ENCODE peak calls at places on chromosomes 11 and 22, in seven cellular contexts. One of them, this sample, is unnamed.

GRCh38 chr11:57092028-57092698 is 89.6 kb upstream of the LRRC55 start:
- DNase-seq in transverse colon: no peak
- DNase-seq in heart right ventricle: no peak
- DNase-seq in cardiac muscle cell: no peak
- DNase-seq in MM.1S: no peak
- DNase-seq in osteoblast: no peak
- DNase-seq in A549: no peak
- DNase-seq in this sample: no peak

GRCh38 chr11:1994121-1994520 is 3.5 kb downstream of the H19 start:
- DNase-seq in transverse colon: no peak
- DNase-seq in MM.1S: no peak
- DNase-seq in osteoblast: no peak
- DNase-seq in heart right ventricle: peak
- DNase-seq in cardiac muscle cell: no peak
- DNase-seq in A549: no peak
- DNase-seq in this sample: no peak

GRCh38 chr11:113242767-113243397 is 71.5 kb upstream of the TTC12 start:
- DNase-seq in osteoblast: no peak
- DNase-seq in cardiac muscle cell: no peak
- DNase-seq in MM.1S: no peak
- DNase-seq in A549: no peak
- DNase-seq in transverse colon: no peak
- DNase-seq in heart right ventricle: no peak
- DNase-seq in this sample: no peak

GRCh38 chr11:114354076-114354475 is 46.2 kb downstream of the C11orf71 start:
- DNase-seq in cardiac muscle cell: no peak
- DNase-seq in A549: peak
- DNase-seq in transverse colon: no peak
- DNase-seq in osteoblast: peak
- DNase-seq in heart right ventricle: no peak
- DNase-seq in MM.1S: no peak
- DNase-seq in this sample: no peak

GRCh38 chr11:77109236-77110019 is 6.8 kb downstream of the OMP start:
- DNase-seq in A549: no peak
- DNase-seq in osteoblast: peak
- DNase-seq in cardiac muscle cell: no peak
- DNase-seq in MM.1S: no peak
- DNase-seq in heart right ventricle: no peak
- DNase-seq in transverse colon: no peak
- DNase-seq in this sample: no peak

GRCh38 chr11:601573-602245 is 14.0 kb downstream of the IRF7 start:
- DNase-seq in transverse colon: no peak
- DNase-seq in heart right ventricle: no peak
- DNase-seq in MM.1S: no peak
- DNase-seq in osteoblast: no peak
- DNase-seq in A549: no peak
- DNase-seq in cardiac muscle cell: no peak
- DNase-seq in this sample: no peak

GRCh38 chr22:38212442-38212841 is 10.6 kb downstream of the MAFF start:
- DNase-seq in cardiac muscle cell: no peak
- DNase-seq in transverse colon: no peak
- DNase-seq in MM.1S: no peak
- DNase-seq in heart right ventricle: no peak
- DNase-seq in A549: no peak
- DNase-seq in osteoblast: peak
- DNase-seq in this sample: no peak

GRCh38 chr11:134157451-134157850 is 66.3 kb downstream of the NCAPD3 start:
- DNase-seq in osteoblast: no peak
- DNase-seq in heart right ventricle: no peak
- DNase-seq in A549: no peak
- DNase-seq in MM.1S: no peak
- DNase-seq in transverse colon: no peak
- DNase-seq in cardiac muscle cell: no peak
- DNase-seq in this sample: no peak

GRCh38 chr11:126585388-126586302 is 230.2 kb downstream of the ST3GAL4 start:
- DNase-seq in heart right ventricle: peak
- DNase-seq in osteoblast: peak
- DNase-seq in transverse colon: peak
- DNase-seq in A549: peak
- DNase-seq in MM.1S: no peak
- DNase-seq in cardiac muscle cell: no peak
- DNase-seq in this sample: peak

GRCh38 chr11:112922606-112923005 is 38.6 kb upstream of the NCAM1 start:
- DNase-seq in transverse colon: no peak
- DNase-seq in cardiac muscle cell: no peak
- DNase-seq in A549: no peak
- DNase-seq in MM.1S: no peak
- DNase-seq in heart right ventricle: no peak
- DNase-seq in osteoblast: no peak
- DNase-seq in this sample: no peak

GRCh38 chr11:3950996-3951662 is 95.7 kb downstream of the STIM1 start:
- DNase-seq in osteoblast: peak
- DNase-seq in MM.1S: peak
- DNase-seq in cardiac muscle cell: peak
- DNase-seq in heart right ventricle: no peak
- DNase-seq in transverse colon: no peak
- DNase-seq in A549: peak
- DNase-seq in this sample: no peak

GRCh38 chr22:33013531-33014162 is 44.5 kb downstream of the SYN3 start:
- DNase-seq in cardiac muscle cell: no peak
- DNase-seq in A549: no peak
- DNase-seq in MM.1S: no peak
- DNase-seq in heart right ventricle: no peak
- DNase-seq in osteoblast: no peak
- DNase-seq in transverse colon: no peak
- DNase-seq in this sample: no peak

GRCh38 chr11:93908689-93909088 is 58.3 kb upstream of the VSTM5 start:
- DNase-seq in cardiac muscle cell: no peak
- DNase-seq in MM.1S: no peak
- DNase-seq in A549: peak
- DNase-seq in transverse colon: no peak
- DNase-seq in osteoblast: peak
- DNase-seq in heart right ventricle: no peak
- DNase-seq in this sample: no peak

GRCh38 chr11:118609380-118610219 is 2.2 kb downstream of the PHLDB1 start:
- DNase-seq in heart right ventricle: peak
- DNase-seq in MM.1S: no peak
- DNase-seq in cardiac muscle cell: no peak
- DNase-seq in transverse colon: no peak
- DNase-seq in osteoblast: no peak
- DNase-seq in A549: no peak
- DNase-seq in this sample: no peak

GRCh38 chr11:47355283-47356128 is 3.0 kb upstream of the MYBPC3 start:
- DNase-seq in osteoblast: peak
- DNase-seq in heart right ventricle: peak
- DNase-seq in cardiac muscle cell: peak
- DNase-seq in MM.1S: no peak
- DNase-seq in A549: peak
- DNase-seq in transverse colon: peak
- DNase-seq in this sample: peak

GRCh38 chr22:41197046-41197807 is 7.9 kb upstream of the L3MBTL2 start:
- DNase-seq in heart right ventricle: peak
- DNase-seq in A549: peak
- DNase-seq in transverse colon: peak
- DNase-seq in MM.1S: peak
- DNase-seq in cardiac muscle cell: peak
- DNase-seq in osteoblast: peak
- DNase-seq in this sample: peak
- TF ChIP-seq CTCF in heart right ventricle: no peak
- TF ChIP-seq CTCF in A549: peak
- TF ChIP-seq CTCF in transverse colon: no peak
- TF ChIP-seq CTCF in MM.1S: peak
- TF ChIP-seq CTCF in cardiac muscle cell: peak
- TF ChIP-seq CTCF in osteoblast: no peak
- TF ChIP-seq CTCF in this sample: peak

DNA sequence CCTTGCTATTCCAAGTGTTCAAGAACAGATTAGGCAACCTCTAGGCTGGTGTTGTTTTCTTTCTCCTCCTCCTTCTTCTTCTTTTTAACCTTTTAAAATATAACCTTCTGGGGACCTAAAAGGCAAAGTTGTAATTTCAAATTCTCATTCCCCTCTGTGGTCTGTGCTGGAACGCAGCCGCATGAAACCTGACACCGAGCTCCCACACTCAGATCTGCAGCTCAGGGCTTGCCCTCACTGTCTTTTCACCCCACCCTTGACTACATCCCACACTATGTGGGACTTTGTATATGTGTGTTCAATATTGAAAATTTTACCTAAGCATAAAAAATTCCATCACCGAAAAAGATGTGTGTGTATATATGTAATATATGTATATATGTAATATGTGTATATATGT is 62.0 kb upstream of the ARHGAP42 start:
- DNase-seq in cardiac muscle cell: peak
- DNase-seq in transverse colon: no peak
- DNase-seq in A549: no peak
- DNase-seq in heart right ventricle: no peak
- DNase-seq in MM.1S: no peak
- DNase-seq in osteoblast: no peak
- DNase-seq in this sample: no peak
- H3K27ac ChIP-seq in cardiac muscle cell: no peak
- H3K27ac ChIP-seq in transverse colon: no peak
- H3K27ac ChIP-seq in A549: no peak
- H3K27ac ChIP-seq in heart right ventricle: no peak
- H3K27ac ChIP-seq in MM.1S: no peak
- H3K27ac ChIP-seq in osteoblast: no peak
- H3K27ac ChIP-seq in this sample: no peak

DNA sequence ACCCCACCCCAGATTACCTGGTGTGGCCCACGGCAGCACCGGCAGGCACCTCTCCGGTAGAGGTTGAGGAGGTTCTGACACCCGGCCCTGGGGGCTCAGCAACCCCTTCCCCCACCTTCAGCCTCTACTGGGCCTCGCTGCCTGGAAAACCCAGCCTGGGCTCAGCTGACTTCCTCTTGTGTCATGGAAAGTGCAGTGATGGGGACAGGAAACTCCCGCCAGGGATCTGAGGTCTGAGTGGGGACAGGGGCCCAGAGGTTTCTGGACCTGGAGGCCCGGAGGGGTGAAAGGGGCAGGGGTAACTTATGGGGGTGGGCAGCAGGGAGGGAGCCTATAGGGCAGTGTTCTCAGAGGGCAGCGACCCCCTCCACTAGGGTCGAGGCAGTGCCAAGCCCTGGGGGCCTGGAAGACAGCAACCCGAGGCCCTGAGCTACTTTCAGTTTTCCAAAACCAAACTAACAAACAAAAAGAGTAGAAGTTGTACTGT is 10.0 kb upstream of the CD5 start:
- DNase-seq in cardiac muscle cell: no peak
- DNase-seq in osteoblast: peak
- DNase-seq in A549: no peak
- DNase-seq in transverse colon: peak
- DNase-seq in MM.1S: no peak
- DNase-seq in heart right ventricle: no peak
- DNase-seq in this sample: no peak
- H3K4me3 ChIP-seq in cardiac muscle cell: no peak
- H3K4me3 ChIP-seq in osteoblast: no peak
- H3K4me3 ChIP-seq in A549: no peak
- H3K4me3 ChIP-seq in transverse colon: no peak
- H3K4me3 ChIP-seq in MM.1S: no peak
- H3K4me3 ChIP-seq in heart right ventricle: no peak
- H3K4me3 ChIP-seq in this sample: no peak

DNA sequence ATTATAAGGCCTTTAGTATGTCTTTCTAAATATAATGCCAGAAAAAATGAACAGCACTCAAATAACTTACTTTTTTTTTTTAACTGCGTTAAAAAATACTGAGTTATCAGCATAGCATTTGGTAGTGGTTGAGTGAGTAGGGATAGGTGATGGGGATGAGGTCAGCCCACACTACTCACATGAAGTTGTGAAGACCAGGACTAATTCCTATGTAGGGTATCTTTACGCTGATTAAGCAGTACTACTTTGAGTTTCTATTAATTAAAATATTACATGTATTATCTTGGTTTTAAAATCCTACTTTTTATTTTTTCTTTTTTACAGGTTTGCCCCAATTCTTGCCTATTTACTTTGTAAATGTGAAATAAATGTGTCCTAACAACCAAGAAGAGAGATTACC is 13.5 kb downstream of the PHF21A start:
- DNase-seq in osteoblast: no peak
- DNase-seq in cardiac muscle cell: no peak
- DNase-seq in A549: no peak
- DNase-seq in transverse colon: no peak
- DNase-seq in heart right ventricle: no peak
- DNase-seq in MM.1S: no peak
- DNase-seq in this sample: no peak
- TF ChIP-seq CTCF in osteoblast: no peak
- TF ChIP-seq CTCF in cardiac muscle cell: no peak
- TF ChIP-seq CTCF in A549: no peak
- TF ChIP-seq CTCF in transverse colon: no peak
- TF ChIP-seq CTCF in heart right ventricle: no peak
- TF ChIP-seq CTCF in MM.1S: no peak
- TF ChIP-seq CTCF in this sample: no peak

GRCh38 chr11:122089111-122089510 is 26.9 kb downstream of the BLID start:
- DNase-seq in osteoblast: no peak
- DNase-seq in cardiac muscle cell: no peak
- DNase-seq in A549: no peak
- DNase-seq in heart right ventricle: no peak
- DNase-seq in transverse colon: no peak
- DNase-seq in MM.1S: no peak
- DNase-seq in this sample: no peak

GRCh38 chr11:122082203-122082602 is 33.8 kb downstream of the BLID start:
- DNase-seq in transverse colon: no peak
- DNase-seq in cardiac muscle cell: no peak
- DNase-seq in A549: no peak
- DNase-seq in MM.1S: no peak
- DNase-seq in heart right ventricle: no peak
- DNase-seq in osteoblast: no peak
- DNase-seq in this sample: no peak

GRCh38 chr11:122085712-122086111 is 30.3 kb downstream of the BLID start:
- DNase-seq in transverse colon: no peak
- DNase-seq in cardiac muscle cell: no peak
- DNase-seq in A549: no peak
- DNase-seq in osteoblast: no peak
- DNase-seq in heart right ventricle: no peak
- DNase-seq in MM.1S: no peak
- DNase-seq in this sample: no peak

GRCh38 chr11:122081073-122081472 is 34.9 kb downstream of the BLID start:
- DNase-seq in A549: no peak
- DNase-seq in transverse colon: no peak
- DNase-seq in osteoblast: no peak
- DNase-seq in heart right ventricle: no peak
- DNase-seq in MM.1S: no peak
- DNase-seq in cardiac muscle cell: no peak
- DNase-seq in this sample: no peak

DNA sequence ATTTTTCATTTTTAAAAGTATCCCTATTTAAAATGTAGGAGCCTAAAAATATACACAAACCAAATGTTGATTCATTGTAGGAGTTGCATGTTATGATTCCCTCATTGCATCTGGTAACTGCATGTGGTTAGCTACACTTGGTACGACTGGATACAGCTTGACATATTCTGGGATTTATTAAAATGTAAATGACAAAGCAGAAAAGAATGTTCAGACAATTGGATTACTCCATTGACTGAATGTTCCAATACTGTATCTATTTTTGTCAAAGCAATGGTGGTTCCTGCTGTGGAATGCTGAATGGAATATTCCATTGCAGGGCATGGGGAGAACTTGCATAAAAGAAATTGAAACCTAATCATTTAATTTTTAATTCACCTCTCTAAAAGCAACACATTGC is 30.8 kb downstream of the BLID start:
- DNase-seq in MM.1S: no peak
- DNase-seq in A549: no peak
- DNase-seq in heart right ventricle: no peak
- DNase-seq in cardiac muscle cell: no peak
- DNase-seq in transverse colon: no peak
- DNase-seq in osteoblast: no peak
- DNase-seq in this sample: no peak
- H3K27ac ChIP-seq in MM.1S: no peak
- H3K27ac ChIP-seq in A549: no peak
- H3K27ac ChIP-seq in heart right ventricle: no peak
- H3K27ac ChIP-seq in cardiac muscle cell: no peak
- H3K27ac ChIP-seq in transverse colon: no peak
- H3K27ac ChIP-seq in osteoblast: peak
- H3K27ac ChIP-seq in this sample: peak

This sample was measured in thoracic aorta.